ENCODE peak calls at places on chromosomes 16 and 17, in four cellular contexts. Z, V, W and I are unnamed samples.
A peak's percentile ranks its signal among the peaks of the same experiment; 100 is the strongest.

GRCh38 chr17:41796066-41796895 is 9.8 kb upstream of the JUP start:
- DNase-seq in Z (no peak), V (no peak), W (no peak), I (no peak)

GRCh38 chr17:72677714-72678390 is 414.6 kb downstream of the SLC39A11 start:
- DNase-seq in Z (peak; percentile 94), V (no peak), W (no peak), I (no peak)

GRCh38 chr16:87951550-87952538 is 610 bp downstream of the BANP start:
- DNase-seq in Z (no peak), V (peak; percentile 29), W (no peak), I (no peak)

GRCh38 chr17:8818047-8818446 is 18.9 kb upstream of the MFSD6L start:
- DNase-seq in Z (no peak), V (no peak), W (no peak), I (peak; percentile 27)

GRCh38 chr16:84562174-84562815 is 55.6 kb downstream of the COTL1 start:
- DNase-seq in Z (no peak), V (no peak), W (no peak), I (no peak)

GRCh38 chr17:40014375-40014980 is 762 bp upstream of the CSF3 start:
- DNase-seq in Z (no peak), V (peak; percentile 10), W (no peak), I (no peak)

GRCh38 chr17:13638855-13639458 is 37.2 kb upstream of the HS3ST3A1 start:
- DNase-seq in Z (peak; percentile 23), V (peak; percentile 90), W (no peak), I (peak; percentile 34)

GRCh38 chr16:3171855-3172593 is 16.0 kb upstream of the OR1F1 start:
- DNase-seq in Z (peak; percentile 76), V (peak; percentile 99), W (no peak), I (peak; percentile 87)

GRCh38 chr16:3282103-3282746 is 1.1 kb upstream of the ZNF263 start:
- DNase-seq in Z (peak; percentile 69), V (peak; percentile 87), W (no peak), I (peak; percentile 82)

GRCh38 chr16:11708421-11708820 is 34.2 kb downstream of the TXNDC11 start:
- DNase-seq in Z (peak; percentile 66), V (no peak), W (no peak), I (no peak)

GRCh38 chr16:62190426-62190825 is 154.2 kb upstream of the CDH8 start:
- DNase-seq in Z (no peak), V (peak; percentile 55), W (no peak), I (no peak)

GRCh38 chr17:41810659-41811548 is 845 bp downstream of the P3H4 start:
- DNase-seq in Z (no peak), V (peak; percentile 45), W (no peak), I (peak; percentile 49)

GRCh38 chr16:55470533-55471371 is 8.2 kb upstream of the MMP2 start:
- DNase-seq in Z (no peak), V (peak; percentile 83), W (no peak), I (peak; percentile 52)

GRCh38 chr17:45382982-45383381 is 49.7 kb downstream of the ARHGAP27 start:
- DNase-seq in Z (no peak), V (no peak), W (no peak), I (no peak)

GRCh38 chr16:66728117-66728787 is 23.2 kb downstream of the DYNC1LI2 start:
- DNase-seq in Z (peak; percentile 67), V (peak; percentile 71), W (no peak), I (no peak)

GRCh38 chr16:14315683-14316320 is 244.7 kb downstream of the MRTFB start:
- DNase-seq in Z (no peak), V (no peak), W (no peak), I (no peak)

GRCh38 chr16:86524029-86524428 is 13.7 kb downstream of the FOXF1 start:
- DNase-seq in Z (no peak), V (no peak), W (no peak), I (no peak)

GRCh38 chr17:80504671-80505413 is 28.4 kb upstream of the NPTX1 start:
- DNase-seq in Z (peak; percentile 85), V (no peak), W (no peak), I (no peak)

GRCh38 chr17:49035470-49036269 is 38.5 kb downstream of the IGF2BP1 start:
- DNase-seq in Z (peak; percentile 17), V (peak; percentile 86), W (no peak), I (peak; percentile 96)

GRCh38 chr16:88982286-88983084 is 5.5 kb upstream of the CBFA2T3 start:
- DNase-seq in Z (no peak), V (no peak), W (no peak), I (no peak)
- H2AK5ac ChIP-seq in Z (no peak overlapping the region), V (no peak overlapping the region), W (no peak overlapping the region), I (no peak overlapping the region)

DNA sequence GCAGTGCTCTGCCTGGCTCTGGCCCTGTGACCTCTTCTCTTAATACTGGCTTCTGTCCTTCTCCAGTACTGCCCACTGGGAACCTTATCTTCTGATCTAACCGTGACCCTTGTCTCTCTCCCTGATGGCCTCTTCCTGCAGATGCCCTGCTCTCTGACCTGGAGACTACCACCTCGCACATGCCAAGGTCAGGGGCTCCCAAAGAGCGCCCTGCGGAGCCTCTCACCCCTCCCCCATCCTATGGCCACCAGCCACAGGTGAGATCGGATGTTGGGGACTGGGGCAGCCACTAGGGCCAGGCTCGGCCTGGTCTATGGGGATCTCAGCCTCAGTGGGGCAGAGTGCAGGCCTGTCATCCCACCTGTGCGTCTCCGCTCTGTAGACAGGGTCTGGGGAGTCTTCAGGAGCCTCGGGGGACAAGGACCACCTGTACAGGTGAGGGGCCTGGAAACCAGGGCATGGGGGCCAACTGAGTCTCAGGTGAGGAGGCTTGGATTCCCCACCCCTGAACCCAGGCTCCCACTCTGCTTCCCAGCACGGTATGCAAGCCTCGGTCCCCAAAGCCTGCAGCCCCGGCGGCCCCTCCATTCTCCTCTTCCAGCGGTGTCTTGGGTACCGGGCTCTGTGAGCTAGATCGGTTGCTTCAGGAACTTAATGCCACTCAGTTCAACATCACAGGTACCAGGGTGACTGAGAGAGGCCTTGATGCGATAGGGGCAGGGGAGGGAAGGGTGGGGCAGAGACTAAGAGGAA is 1.5 kb downstream of the TGFB1I1 start:
- DNase-seq in Z (no peak), V (no peak), W (no peak), I (no peak)
- H4K5ac ChIP-seq in Z (no peak overlapping the region), V (no peak overlapping the region), W (no peak overlapping the region), I (no peak overlapping the region)

GRCh38 chr17:79024901-79025737 is 1.1 kb downstream of the C1QTNF1 start:
- DNase-seq in Z (no peak), V (no peak), W (no peak), I (no peak)

GRCh38 chr17:79022507-79022991 is 1.4 kb upstream of the C1QTNF1 start:
- DNase-seq in Z (no peak), V (no peak), W (no peak), I (no peak)

GRCh38 chr17:79026345-79027273 is 2.6 kb downstream of the C1QTNF1 start:
- DNase-seq in Z (peak; percentile 68), V (no peak), W (no peak), I (no peak)

GRCh38 chr17:79023180-79023705 is 726 bp upstream of the C1QTNF1 start:
- DNase-seq in Z (no peak), V (no peak), W (no peak), I (no peak)

DNA sequence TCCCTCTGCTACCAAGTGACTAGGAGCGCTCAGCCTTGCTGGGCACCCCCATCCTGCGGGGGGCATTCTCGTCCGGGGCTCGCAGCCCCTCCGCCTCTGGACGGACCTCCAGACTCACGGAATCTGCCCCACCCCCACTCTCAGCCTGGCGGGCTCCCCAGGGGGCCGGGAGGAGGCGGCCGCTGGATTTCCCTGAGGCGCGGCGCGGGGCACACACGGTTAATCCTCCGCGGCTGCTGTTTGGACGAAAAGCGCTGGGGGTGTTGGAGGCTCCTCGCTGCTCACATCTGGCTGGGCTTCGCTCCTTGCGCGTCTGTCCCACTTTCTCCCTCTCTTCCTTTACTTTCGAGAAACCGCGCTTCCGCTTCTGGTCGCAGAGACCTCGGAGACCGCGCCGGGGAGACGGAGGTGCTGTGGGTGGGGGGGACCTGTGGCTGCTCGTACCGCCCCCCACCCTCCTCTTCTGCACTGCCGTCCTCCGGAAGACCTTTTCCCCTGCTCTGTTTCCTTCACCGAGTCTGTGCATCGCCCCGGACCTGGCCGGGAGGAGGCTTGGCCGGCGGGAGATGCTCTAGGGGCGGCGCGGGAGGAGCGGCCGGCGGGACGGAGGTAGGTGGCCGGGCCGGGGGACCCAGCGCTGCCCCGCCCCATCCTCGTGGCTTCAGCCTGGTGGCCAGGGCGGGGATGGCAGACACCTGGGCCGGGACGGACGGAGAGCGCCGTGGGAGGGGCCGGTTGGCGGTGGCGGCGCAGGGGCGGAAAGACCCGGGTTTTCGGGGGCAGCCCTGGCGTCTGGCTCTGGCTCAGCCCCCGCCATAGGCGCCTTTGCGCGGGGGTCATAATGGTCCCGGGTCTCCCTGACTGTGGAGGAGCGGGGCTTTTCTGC is at the start of gene C1QTNF1:
- DNase-seq in Z (peak; percentile 38), V (peak; percentile 61), W (no peak), I (peak; percentile 73)
- H2AK5ac ChIP-seq in Z (peak within 1 kb of the TSS; percentile 46), V (no peak within 1 kb of the TSS), W (no peak within 1 kb of the TSS), I (no peak within 1 kb of the TSS)

GRCh38 chr16:68751160-68751559 is 14.1 kb downstream of the CDH1 start:
- DNase-seq in Z (no peak), V (no peak), W (no peak), I (no peak)
- H4K5ac ChIP-seq in Z (no peak overlapping the region), V (no peak overlapping the region), W (no peak overlapping the region), I (no peak overlapping the region)